ENCODE peak calls at places on chromosomes 2 and 18, in seven cellular contexts. O is GM06990, E is ovary, H is keratinocyte, D is colonic mucosa, Q is fibroblast of mammary gland, R is suprapubic skin. W is an unnamed sample.

GRCh38 chr2:201182650-201183372 is at the start of gene CASP10:
- DNase-seq in O (peak), E (no peak), H (peak), D (peak), Q (peak), R (no peak), W (peak)

GRCh38 chr2:231360881-231361294 is 34.6 kb upstream of the B3GNT7 start:
- DNase-seq in O (no peak), E (no peak), H (no peak), D (no peak), Q (no peak), R (no peak), W (no peak)

GRCh38 chr2:96541326-96541725 is 4.8 kb downstream of the ARID5A start:
- DNase-seq in O (no peak), E (no peak), H (no peak), D (no peak), Q (peak), R (no peak), W (no peak)

GRCh38 chr2:217966399-217967068 is 36.3 kb downstream of the TNS1 start:
- DNase-seq in O (no peak), E (no peak), H (no peak), D (no peak), Q (peak), R (peak), W (peak)

GRCh38 chr2:78980871-78981270 is 44.6 kb upstream of the REG3G start:
- DNase-seq in O (no peak), E (no peak), H (no peak), D (no peak), Q (no peak), R (no peak), W (no peak)

GRCh38 chr2:199261936-199262335 is 195.8 kb downstream of the SATB2 start:
- DNase-seq in O (no peak), E (no peak), H (no peak), D (no peak), Q (no peak), R (no peak), W (no peak)

GRCh38 chr2:197795277-197795676 is 9.1 kb upstream of the PLCL1 start:
- DNase-seq in O (no peak), E (no peak), H (no peak), D (no peak), Q (no peak), R (no peak), W (no peak)

GRCh38 chr2:146037334-146037870 is 1517.5 kb upstream of the ZEB2 start:
- DNase-seq in O (no peak), E (no peak), H (no peak), D (no peak), Q (no peak), R (no peak), W (no peak)

GRCh38 chr2:68594674-68595492 is 48.5 kb upstream of the PROKR1 start:
- DNase-seq in O (peak), E (no peak), H (no peak), D (peak), Q (peak), R (no peak), W (peak)

GRCh38 chr2:96252526-96252925 is 13.3 kb downstream of the TMEM127 start:
- DNase-seq in O (no peak), E (no peak), H (no peak), D (no peak), Q (no peak), R (no peak), W (no peak)

GRCh38 chr2:80058562-80058961 is 246.0 kb downstream of the LRRTM1 start:
- DNase-seq in O (no peak), E (no peak), H (no peak), D (no peak), Q (no peak), R (no peak), W (no peak)

GRCh38 chr2:77479895-77480294 is 42.3 kb downstream of the LRRTM4 start:
- DNase-seq in O (no peak), E (no peak), H (no peak), D (no peak), Q (no peak), R (no peak), W (no peak)

GRCh38 chr18:55857961-55858360 is 270.0 kb upstream of the TCF4 start:
- DNase-seq in O (no peak), E (no peak), H (no peak), D (no peak), Q (no peak), R (no peak), W (no peak)

GRCh38 chr2:156797832-156798231 is 361.7 kb downstream of the GPD2 start:
- DNase-seq in O (no peak), E (no peak), H (no peak), D (no peak), Q (no peak), R (no peak), W (no peak)

GRCh38 chr18:58495202-58495601 is 133.7 kb downstream of the ALPK2 start:
- DNase-seq in O (no peak), E (no peak), H (no peak), D (no peak), Q (peak), R (no peak), W (peak)

GRCh38 chr2:64678771-64679615 is 25.3 kb upstream of the SERTAD2 start:
- DNase-seq in O (no peak), E (no peak), H (no peak), D (no peak), Q (no peak), R (no peak), W (peak)

GRCh38 chr2:105782123-105782522 is 37.4 kb downstream of the NCK2 start:
- DNase-seq in O (no peak), E (no peak), H (no peak), D (no peak), Q (no peak), R (no peak), W (no peak)

GRCh38 chr2:88069117-88069516 is 1.5 kb downstream of the SMYD1 start:
- DNase-seq in O (no peak), E (no peak), H (no peak), D (no peak), Q (no peak), R (no peak), W (no peak)

GRCh38 chr18:63949068-63949737 is at the start of gene HMSD:
- DNase-seq in O (peak), E (no peak), H (no peak), D (peak), Q (peak), R (no peak), W (peak)

GRCh38 chr18:59549797-59550516 is 147.3 kb downstream of the CCBE1 start:
- DNase-seq in O (no peak), E (no peak), H (no peak), D (no peak), Q (no peak), R (no peak), W (peak)

GRCh38 chr2:217393585-217394032 is 533.7 kb upstream of the TNP1 start:
- DNase-seq in O (no peak), E (peak), H (peak), D (peak), Q (peak), R (peak), W (peak)

GRCh38 chr2:45647986-45648520 is 3.4 kb upstream of the PRKCE start:
- DNase-seq in O (no peak), E (no peak), H (no peak), D (no peak), Q (peak), R (no peak), W (no peak)

GRCh38 chr2:45649855-45650806 is 1.3 kb upstream of the PRKCE start:
- DNase-seq in O (peak), E (peak), H (no peak), D (peak), Q (peak), R (peak), W (peak)

GRCh38 chr2:45650851-45651414 is 542 bp upstream of the PRKCE start:
- DNase-seq in O (peak), E (peak), H (peak), D (peak), Q (peak), R (peak), W (peak)

GRCh38 chr2:45651415-45652089 is at the start of gene PRKCE:
- DNase-seq in O (no peak), E (peak), H (no peak), D (peak), Q (peak), R (peak), W (peak)

DNA sequence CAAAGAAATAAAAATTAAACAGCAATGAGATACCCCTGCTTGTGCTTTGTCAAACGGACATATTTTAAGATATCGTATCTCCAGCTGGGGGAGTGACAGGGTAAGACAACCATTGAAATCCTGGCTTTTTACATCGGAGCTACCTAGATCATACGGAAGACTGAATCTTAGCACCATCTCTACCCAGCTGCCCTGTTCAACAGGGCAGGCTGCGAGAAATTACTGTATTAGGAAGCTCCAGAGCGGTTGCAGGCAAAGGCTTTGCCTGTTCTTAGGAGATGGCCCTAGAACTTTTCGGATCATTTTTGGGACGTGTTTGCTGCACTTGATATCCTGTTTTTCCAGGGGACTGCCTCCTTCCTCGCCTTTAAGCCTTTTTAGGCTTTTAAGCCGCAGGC is 2.0 kb upstream of the PRKCE start:
- DNase-seq in O (no peak), E (no peak), H (no peak), D (no peak), Q (peak), R (no peak), W (no peak)
- H3K4me3 ChIP-seq in O (peak), E (peak), H (peak), D (peak), Q (peak), R (peak), W (peak)

GRCh38 chr2:9373505-9373904 is 49.8 kb downstream of the ITGB1BP1 start:
- DNase-seq in O (no peak), E (no peak), H (no peak), D (no peak), Q (no peak), R (no peak), W (no peak)

GRCh38 chr2:9377461-9378097 is 45.7 kb downstream of the ITGB1BP1 start:
- DNase-seq in O (no peak), E (no peak), H (no peak), D (no peak), Q (no peak), R (no peak), W (no peak)

GRCh38 chr2:9374071-9374730 is 49.1 kb downstream of the ITGB1BP1 start:
- DNase-seq in O (no peak), E (no peak), H (no peak), D (no peak), Q (no peak), R (no peak), W (no peak)

GRCh38 chr2:9378433-9379371 is 44.6 kb downstream of the ITGB1BP1 start:
- DNase-seq in O (no peak), E (peak), H (no peak), D (no peak), Q (peak), R (peak), W (peak)

GRCh38 chr2:9375857-9376428 is 47.4 kb downstream of the ITGB1BP1 start:
- DNase-seq in O (no peak), E (no peak), H (no peak), D (no peak), Q (no peak), R (no peak), W (no peak)
- TF ChIP-seq CTCF in O (peak), E (no peak), H (no peak), D (no peak), Q (no peak), R (no peak), W (no peak)

DNA sequence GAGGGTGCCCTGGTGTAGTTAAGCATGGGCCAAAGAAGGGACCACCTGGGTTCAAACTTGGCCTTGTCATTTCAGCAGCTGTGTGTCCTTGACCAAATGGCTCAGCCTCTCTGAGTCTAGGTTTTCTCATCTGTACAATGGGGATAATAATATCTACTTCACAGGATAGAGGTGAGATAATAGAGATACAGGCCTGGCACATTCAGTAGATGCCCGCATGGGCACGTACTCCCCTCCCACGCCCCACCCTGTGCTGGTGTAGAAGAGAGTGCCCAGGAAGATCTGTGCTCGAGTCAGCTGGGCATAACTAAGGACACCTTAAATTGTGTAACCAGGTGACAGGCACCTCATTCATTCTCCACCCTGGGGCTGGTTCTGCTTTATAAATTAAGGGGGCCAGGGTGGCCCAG is 8.4 kb upstream of the TMEM185B start:
- DNase-seq in O (no peak), E (no peak), H (no peak), D (no peak), Q (no peak), R (peak), W (no peak)
- H3K4me3 ChIP-seq in O (peak), E (no peak), H (peak), D (peak), Q (no peak), R (peak), W (no peak)

GRCh38 chr18:22704627-22704918 is 228.6 kb upstream of the RBBP8 start:
- DNase-seq in O (no peak), E (no peak), H (no peak), D (no peak), Q (no peak), R (no peak), W (no peak)
- TF ChIP-seq CTCF in O (no peak), E (no peak), H (no peak), D (no peak), Q (no peak), R (no peak), W (no peak)

GRCh38 chr2:119253760-119254600 is 30.3 kb downstream of the STEAP3 start:
- DNase-seq in O (no peak), E (no peak), H (no peak), D (no peak), Q (no peak), R (no peak), W (no peak)
- H3K4me3 ChIP-seq in O (no peak), E (no peak), H (no peak), D (no peak), Q (no peak), R (no peak), W (no peak)

W was measured in fibroblast of the aortic adventitia.